ENCODE peak calls at places on chromosomes 12 and 14, in five cellular contexts. G is ovary, P is A549, J is stomach, M is adrenal gland. U is an unnamed sample.
A peak's percentile ranks its signal among the peaks of the same experiment; 100 is the strongest.

GRCh38 chr12:94831081-94831747 is 172.3 kb downstream of the NDUFA12 start:
- DNase-seq in G (no peak), P (no peak), J (no peak), M (no peak), U (no peak)

GRCh38 chr14:91257328-91258020 is 13.0 kb upstream of the GPR68 start:
- DNase-seq in G (no peak), P (no peak), J (no peak), M (no peak), U (no peak)

GRCh38 chr12:75735853-75736252 is 224.4 kb upstream of the KRR1 start:
- DNase-seq in G (no peak), P (no peak), J (peak; percentile 66), M (peak; percentile 50), U (no peak)

GRCh38 chr12:48118491-48118890 is 673 bp upstream of the PFKM start:
- DNase-seq in G (no peak), P (no peak), J (no peak), M (no peak), U (no peak)

GRCh38 chr12:47744005-47744651 is 14.6 kb downstream of the RAPGEF3 start:
- DNase-seq in G (no peak), P (peak; percentile 37), J (peak; percentile 83), M (peak; percentile 54), U (peak; percentile 49)

GRCh38 chr12:98422359-98422758 is 93.0 kb upstream of the TMPO start:
- DNase-seq in G (no peak), P (no peak), J (no peak), M (no peak), U (no peak)

GRCh38 chr14:104094709-104095425 is 9.4 kb downstream of the ASPG start:
- DNase-seq in G (no peak), P (peak; percentile 85), J (peak; percentile 85), M (peak; percentile 77), U (no peak)

GRCh38 chr12:62522984-62523383 is 56.4 kb downstream of the MON2 start:
- DNase-seq in G (no peak), P (no peak), J (no peak), M (no peak), U (no peak)

GRCh38 chr12:12265571-12266388 is 1.1 kb downstream of the LRP6 start:
- DNase-seq in G (no peak), P (no peak), J (no peak), M (no peak), U (no peak)

GRCh38 chr12:3281588-3282150 is 204.5 kb downstream of the TSPAN9 start:
- DNase-seq in G (no peak), P (no peak), J (no peak), M (no peak), U (no peak)

GRCh38 chr12:117818400-117818799 is 150.4 kb downstream of the KSR2 start:
- DNase-seq in G (no peak), P (no peak), J (no peak), M (no peak), U (no peak)

GRCh38 chr12:126112849-126113248 is 1047.6 kb downstream of the AACS start:
- DNase-seq in G (no peak), P (no peak), J (no peak), M (no peak), U (no peak)

GRCh38 chr14:38837333-38838048 is 265.5 kb downstream of the SEC23A start:
- DNase-seq in G (no peak), P (no peak), J (no peak), M (no peak), U (no peak)

GRCh38 chr14:50839696-50840095 is 8.7 kb upstream of the NIN start:
- DNase-seq in G (no peak), P (no peak), J (no peak), M (no peak), U (no peak)

GRCh38 chr12:64943686-64944085 is 119.2 kb downstream of the TBC1D30 start:
- DNase-seq in G (no peak), P (no peak), J (no peak), M (no peak), U (no peak)

GRCh38 chr12:120406080-120406479 is 31.8 kb upstream of the COX6A1 start:
- DNase-seq in G (no peak), P (no peak), J (no peak), M (no peak), U (no peak)

GRCh38 chr12:6378709-6379427 is 3.5 kb upstream of the SCNN1A start:
- DNase-seq in G (no peak), P (no peak), J (no peak), M (peak; percentile 21), U (no peak)

GRCh38 chr12:26787125-26787495 is 45.9 kb downstream of the ITPR2 start:
- DNase-seq in G (no peak), P (no peak), J (no peak), M (no peak), U (no peak)

GRCh38 chr12:11771895-11772502 is 122.5 kb downstream of the ETV6 start:
- DNase-seq in G (no peak), P (no peak), J (no peak), M (no peak), U (no peak)

GRCh38 chr12:6465467-6466183 is 4.9 kb downstream of the VAMP1 start:
- DNase-seq in G (peak; percentile 31), P (peak; percentile 87), J (peak; percentile 53), M (peak; percentile 74), U (peak; percentile 70)

GRCh38 chr12:108633534-108634224 is at the start of gene SELPLG:
- DNase-seq in G (no peak), P (no peak), J (peak; percentile 69), M (peak; percentile 47), U (peak; percentile 93)

GRCh38 chr14:92316937-92317336 is 6.0 kb upstream of the SLC24A4 start:
- DNase-seq in G (no peak), P (no peak), J (no peak), M (no peak), U (no peak)

DNA sequence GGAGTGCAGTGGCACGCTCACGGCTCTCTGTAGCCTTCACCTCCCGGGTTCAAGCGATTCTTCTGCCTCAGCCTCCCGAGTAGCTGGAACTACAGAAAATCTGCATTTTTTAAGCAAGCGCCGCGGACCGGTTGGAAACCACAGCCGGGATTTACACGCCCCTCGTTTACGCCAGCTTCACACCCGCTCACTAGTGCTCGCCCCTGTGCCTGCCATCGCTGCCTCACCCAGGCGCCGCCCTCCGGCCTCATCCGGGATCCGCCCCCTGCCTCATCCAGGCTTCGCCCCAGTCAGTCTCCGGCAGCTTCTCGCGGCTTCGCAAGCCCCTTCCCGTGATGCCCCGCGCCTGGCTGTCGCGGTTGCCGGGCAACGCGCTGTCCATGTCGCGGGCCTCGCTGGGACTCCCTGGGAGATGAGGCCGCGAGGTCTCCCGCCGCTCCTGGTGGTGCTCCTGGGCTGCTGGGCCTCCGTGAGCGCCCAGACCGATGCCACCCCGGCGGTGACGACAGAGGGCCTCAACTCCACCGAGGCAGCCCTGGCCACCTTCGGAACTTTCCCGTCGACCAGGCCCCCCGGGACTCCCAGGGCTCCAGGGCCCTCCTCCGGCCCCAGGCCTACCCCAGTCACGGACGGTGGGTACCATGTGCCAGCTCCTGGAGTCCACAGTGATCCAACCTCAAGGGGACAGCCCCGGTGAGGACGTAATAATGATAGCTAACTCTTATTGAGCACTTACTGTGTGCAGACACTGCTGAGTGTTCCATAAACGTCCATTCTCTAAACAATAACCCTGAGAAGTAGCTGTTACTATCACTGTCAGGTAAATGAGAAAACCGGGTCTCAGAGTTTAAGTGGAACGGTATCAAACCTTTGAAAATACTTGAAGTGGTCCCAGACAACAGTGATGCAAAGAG is at the start of gene TCTN1:
- DNase-seq in G (peak; percentile 95), P (peak; percentile 98), J (peak; percentile 95), M (peak; percentile 96), U (peak; percentile 95)
- TF ChIP-seq POLR2A in G (peak; percentile 44), P (peak; percentile 86), J (no peak), M (peak; percentile 13), U (no peak)

GRCh38 chr12:71456990-71457389 is 17.4 kb downstream of the LGR5 start:
- DNase-seq in G (no peak), P (no peak), J (no peak), M (no peak), U (no peak)
- TF ChIP-seq POLR2A in G (no peak), P (no peak), J (no peak), M (no peak), U (no peak)

GRCh38 chr14:20302042-20302761 is 3.5 kb downstream of the TTC5 start:
- DNase-seq in G (no peak), P (no peak), J (no peak), M (no peak), U (no peak)

GRCh38 chr14:20306079-20306423 is 300 bp upstream of the TTC5 start:
- DNase-seq in G (no peak), P (no peak), J (no peak), M (no peak), U (no peak)

GRCh38 chr14:20305265-20306078 is at the start of gene TTC5:
- DNase-seq in G (peak; percentile 73), P (peak; percentile 79), J (peak; percentile 85), M (peak; percentile 86), U (peak; percentile 95)
- TF ChIP-seq POLR2A in G (no peak), P (peak; percentile 49), J (no peak), M (no peak), U (no peak)

GRCh38 chr12:49264466-49264872 is 413 bp upstream of the TUBA1C start:
- DNase-seq in G (no peak), P (peak; percentile 58), J (peak; percentile 55), M (no peak), U (no peak)

GRCh38 chr12:49261726-49262125 is 3.2 kb upstream of the TUBA1C start:
- DNase-seq in G (no peak), P (no peak), J (no peak), M (no peak), U (no peak)

GRCh38 chr12:49263400-49263763 is 1.5 kb upstream of the TUBA1C start:
- DNase-seq in G (no peak), P (no peak), J (no peak), M (no peak), U (no peak)

GRCh38 chr12:49260831-49261363 is 4.0 kb upstream of the TUBA1C start:
- DNase-seq in G (no peak), P (no peak), J (no peak), M (no peak), U (no peak)

DNA sequence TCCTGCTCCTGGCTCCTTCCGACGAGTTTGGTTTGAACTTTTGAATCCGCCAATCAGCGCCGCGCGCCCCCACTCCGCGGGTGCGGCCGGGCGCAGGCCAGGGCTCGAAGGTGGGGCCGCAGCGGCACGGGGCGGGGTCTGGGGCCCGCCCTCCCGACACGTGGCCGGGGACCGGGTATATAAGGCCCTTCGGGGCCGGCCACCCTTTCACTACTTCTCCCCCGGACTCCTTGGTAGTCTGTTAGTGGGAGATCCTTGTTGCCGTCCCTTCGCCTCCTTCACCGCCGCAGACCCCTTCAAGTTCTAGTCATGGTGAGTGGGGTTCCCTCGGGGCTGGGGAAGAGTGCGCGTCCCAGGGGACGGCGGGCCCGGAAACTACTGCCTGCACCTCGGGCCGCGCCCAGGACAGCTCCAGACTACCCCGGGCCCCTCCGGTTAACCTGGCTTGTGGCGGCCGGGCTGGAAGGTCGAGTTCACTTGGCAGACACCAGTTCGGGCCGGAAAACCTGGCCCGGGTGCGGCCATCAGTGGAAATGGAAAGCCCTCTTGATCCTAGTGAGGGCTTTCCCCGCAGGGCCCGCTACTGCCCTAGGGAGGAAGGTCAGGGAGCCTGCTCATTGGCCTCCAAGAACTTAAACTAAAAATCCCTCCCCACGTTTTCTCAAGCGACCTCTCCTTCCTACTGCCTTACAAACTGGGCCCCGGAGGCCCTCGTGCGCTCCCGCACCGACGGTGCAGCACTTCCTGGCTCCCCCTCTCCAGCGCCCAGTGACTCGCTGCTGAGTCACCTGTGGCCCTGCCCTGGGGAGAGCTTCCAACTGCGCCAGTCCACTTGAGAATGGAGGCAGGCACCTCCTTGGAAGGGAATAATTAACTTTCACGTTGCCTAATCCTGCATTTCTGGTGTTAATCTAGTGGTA is at the start of gene TUBA1C:
- DNase-seq in G (peak; percentile 94), P (peak; percentile 91), J (peak; percentile 95), M (peak; percentile 90), U (peak; percentile 91)
- TF ChIP-seq POLR2A in G (peak; percentile 65), P (peak; percentile 99), J (no peak), M (peak; percentile 90), U (peak; percentile 82)

GRCh38 chr14:24366664-24367505 is 1.1 kb upstream of the NFATC4 start:
- DNase-seq in G (peak; percentile 95), P (peak; percentile 43), J (peak; percentile 93), M (peak; percentile 91), U (peak; percentile 98)
- TF ChIP-seq POLR2A in G (peak; percentile 79), P (no peak), J (no peak), M (no peak), U (no peak)

U was measured in lower leg skin.